ENCODE peak calls at places on chromosomes 2 and 18, in eight cellular contexts. L is hippocampal formation; P is GM12891; O is SJSA1; Q is activated CD8-positive, alpha-beta memory T cell treated with anti-CD3 and anti-CD28 coated beads for 1 hour; Z is stimulated activated CD8-positive, alpha-beta memory T cell treated with anti-CD3 and anti-CD28 coated beads, Interleukin-2, amount 100 ng/mL, for 48 hours; W is HEK293T; H is neural progenitor cell. C is an unnamed sample.

GRCh38 chr2:120398051-120398960 is 52.4 kb downstream of the INHBB start:
- DNase-seq in Z (no peak), H (no peak), O (peak), P (no peak), Q (no peak), W (no peak), L (no peak), C (no peak)

GRCh38 chr18:24600076-24600654 is 139.7 kb downstream of the HRH4 start:
- DNase-seq in Q (no peak), W (peak), L (no peak), H (peak), Z (no peak), P (peak), O (no peak), C (peak)

GRCh38 chr2:210376618-210377175 is 61.7 kb upstream of the MYL1 start:
- DNase-seq in P (no peak), W (no peak), O (no peak), L (no peak), Z (no peak), H (no peak), Q (no peak), C (no peak)

GRCh38 chr2:109396338-109397180 is 217.2 kb downstream of the SEPTIN10 start:
- DNase-seq in L (no peak), W (no peak), O (no peak), Z (no peak), Q (no peak), H (no peak), P (no peak), C (no peak)

GRCh38 chr18:61608306-61608705 is 275.1 kb downstream of the CDH20 start:
- DNase-seq in W (no peak), L (no peak), H (no peak), Q (no peak), Z (no peak), P (no peak), O (no peak), C (no peak)

GRCh38 chr2:29691386-29691950 is 229.9 kb downstream of the ALK start:
- DNase-seq in W (no peak), Z (no peak), P (no peak), H (no peak), O (no peak), L (no peak), Q (no peak), C (no peak)

GRCh38 chr2:151315381-151315903 is 26.0 kb upstream of the NMI start:
- DNase-seq in O (no peak), H (peak), Q (no peak), P (no peak), L (peak), Z (no peak), W (no peak), C (peak)

GRCh38 chr2:72576861-72577260 is 249.0 kb downstream of the EXOC6B start:
- DNase-seq in L (no peak), Z (no peak), O (no peak), H (no peak), W (no peak), Q (no peak), P (no peak), C (no peak)

GRCh38 chr18:26772691-26773090 is 92.8 kb downstream of the AQP4 start:
- DNase-seq in P (no peak), H (no peak), Q (no peak), Z (no peak), O (no peak), L (no peak), W (no peak), C (no peak)

GRCh38 chr18:28511421-28511821 is 334.5 kb upstream of the CDH2 start:
- DNase-seq in Q (no peak), Z (no peak), L (no peak), O (peak), P (no peak), H (no peak), W (no peak), C (no peak)

GRCh38 chr2:134021830-134022524 is 231.9 kb upstream of the MGAT5 start:
- DNase-seq in P (peak), Q (no peak), W (no peak), H (no peak), O (no peak), L (no peak), Z (no peak), C (no peak)

GRCh38 chr2:218397502-218398436 is 1.9 kb upstream of the CTDSP1 start:
- DNase-seq in Z (no peak), L (peak), H (peak), Q (peak), W (peak), O (no peak), P (no peak), C (peak)

GRCh38 chr2:25078171-25079049 is 36.5 kb downstream of the EFR3B start:
- DNase-seq in H (no peak), O (peak), W (peak), Q (no peak), Z (no peak), L (no peak), P (no peak), C (no peak)

GRCh38 chr18:79458131-79458838 is 62.6 kb downstream of the NFATC1 start:
- DNase-seq in H (no peak), O (peak), W (no peak), L (no peak), P (no peak), Z (no peak), Q (no peak), C (peak)

GRCh38 chr2:186108470-186108869 is 369.9 kb downstream of the FSIP2 start:
- DNase-seq in L (no peak), P (no peak), Q (no peak), H (no peak), O (no peak), Z (no peak), W (no peak), C (no peak)

GRCh38 chr2:70854416-70854815 is 18.8 kb upstream of the CD207 start:
- DNase-seq in L (peak), Q (no peak), H (no peak), Z (no peak), O (no peak), P (no peak), W (no peak), C (no peak)

GRCh38 chr2:222982010-222982908 is 69.7 kb upstream of the KCNE4 start:
- DNase-seq in Z (no peak), H (peak), W (peak), O (no peak), P (no peak), Q (no peak), L (peak), C (peak)

GRCh38 chr18:46452820-46453219 is 204.2 kb downstream of the LOXHD1 start:
- DNase-seq in Q (no peak), W (no peak), Z (no peak), P (no peak), H (no peak), O (peak), L (no peak), C (no peak)

GRCh38 chr2:239366740-239367139 is 34.1 kb downstream of the HDAC4 start:
- DNase-seq in H (no peak), O (no peak), Q (no peak), P (no peak), Z (no peak), W (no peak), L (no peak), C (no peak)